ENCODE peak calls at places on chromosomes 6 and 20, in nine cellular contexts. T is endodermal cell, N is BJ, M is H9, B is cardiac muscle cell, X is upper lobe of right lung, K is IMR-90, W is PC-3, C is D721Med. O is an unnamed sample.

GRCh38 chr20:62595491-62595890 is 46.8 kb upstream of the SLCO4A1 start:
- DNase-seq in T (no peak), N (no peak), M (no peak), B (no peak), X (no peak), K (peak), W (peak), C (no peak), O (no peak)

GRCh38 chr6:56766806-56767178 is 124.1 kb upstream of the DST start:
- DNase-seq in T (no peak), N (peak), M (no peak), B (no peak), X (no peak), K (peak), W (peak), C (no peak), O (no peak)

GRCh38 chr6:32954983-32955802 is 2.3 kb upstream of the HLA-DMA start:
- DNase-seq in T (peak), N (no peak), M (peak), B (peak), X (no peak), K (peak), W (peak), C (no peak), O (no peak)

GRCh38 chr20:45970646-45971424 is 1.2 kb downstream of the ZNF335 start:
- DNase-seq in T (peak), N (no peak), M (peak), B (no peak), X (peak), K (peak), W (no peak), C (no peak), O (no peak)

GRCh38 chr6:170448745-170449144 is 104.4 kb downstream of the PSMB1 start:
- DNase-seq in T (peak), N (no peak), M (no peak), B (no peak), X (peak), K (no peak), W (no peak), C (no peak), O (no peak)

GRCh38 chr6:64062960-64063683 is 427.5 kb downstream of the PHF3 start:
- DNase-seq in T (no peak), N (no peak), M (no peak), B (no peak), X (no peak), K (peak), W (peak), C (no peak), O (no peak)

GRCh38 chr6:2522521-2522920 is 228.2 kb downstream of the MYLK4 start:
- DNase-seq in T (no peak), N (no peak), M (no peak), B (no peak), X (no peak), K (peak), W (peak), C (no peak), O (no peak)

GRCh38 chr20:62224113-62224855 is 4.2 kb upstream of the HRH3 start:
- DNase-seq in T (no peak), N (no peak), M (no peak), B (no peak), X (no peak), K (no peak), W (no peak), C (no peak), O (no peak)

GRCh38 chr6:31870385-31870921 is 7.8 kb upstream of the NEU1 start:
- DNase-seq in T (peak), N (no peak), M (peak), B (no peak), X (no peak), K (no peak), W (no peak), C (no peak), O (no peak)

GRCh38 chr6:169654590-169655391 is 47.0 kb downstream of the WDR27 start:
- DNase-seq in T (no peak), N (peak), M (no peak), B (peak), X (peak), K (peak), W (peak), C (peak), O (peak)

GRCh38 chr20:49676581-49677291 is 36.9 kb downstream of the B4GALT5 start:
- DNase-seq in T (no peak), N (no peak), M (no peak), B (no peak), X (no peak), K (peak), W (peak), C (no peak), O (no peak)

GRCh38 chr6:155216312-155217028 is 47.3 kb upstream of the CLDN20 start:
- DNase-seq in T (peak), N (no peak), M (peak), B (no peak), X (no peak), K (no peak), W (no peak), C (no peak), O (no peak)

GRCh38 chr6:157278171-157278570 is 45.1 kb downstream of the TMEM242 start:
- DNase-seq in T (peak), N (no peak), M (no peak), B (no peak), X (peak), K (no peak), W (no peak), C (no peak), O (no peak)

GRCh38 chr20:4574356-4574690 is 147.4 kb upstream of the PRND start:
- DNase-seq in T (no peak), N (no peak), M (no peak), B (no peak), X (no peak), K (no peak), W (no peak), C (no peak), O (no peak)

GRCh38 chr20:23146111-23146640 is 60.1 kb upstream of the CD93 start:
- DNase-seq in T (no peak), N (no peak), M (no peak), B (no peak), X (no peak), K (no peak), W (no peak), C (no peak), O (no peak)

GRCh38 chr6:81767163-81768000 is 14.9 kb upstream of the TENT5A start:
- DNase-seq in T (no peak), N (peak), M (no peak), B (no peak), X (no peak), K (peak), W (peak), C (no peak), O (no peak)

GRCh38 chr6:36479256-36479655 is 36.5 kb downstream of the KCTD20 start:
- DNase-seq in T (no peak), N (no peak), M (no peak), B (no peak), X (no peak), K (no peak), W (no peak), C (no peak), O (no peak)

GRCh38 chr20:63100401-63100925 is 93.7 kb upstream of the BHLHE23 start:
- DNase-seq in T (no peak), N (no peak), M (peak), B (no peak), X (peak), K (no peak), W (no peak), C (no peak), O (no peak)

GRCh38 chr6:90190752-90191393 is 105.8 kb downstream of the BACH2 start:
- DNase-seq in T (no peak), N (no peak), M (no peak), B (no peak), X (no peak), K (no peak), W (no peak), C (no peak), O (no peak)

GRCh38 chr6:107244082-107244741 is 128.9 kb upstream of the BEND3 start:
- DNase-seq in T (no peak), N (no peak), M (no peak), B (no peak), X (no peak), K (no peak), W (no peak), C (no peak), O (no peak)

GRCh38 chr6:16901777-16902176 is 140.5 kb upstream of the ATXN1 start:
- DNase-seq in T (no peak), N (peak), M (no peak), B (no peak), X (peak), K (peak), W (peak), C (no peak), O (peak)

GRCh38 chr6:163099621-163100171 is 314.8 kb upstream of the QKI start:
- DNase-seq in T (peak), N (no peak), M (peak), B (no peak), X (no peak), K (no peak), W (no peak), C (no peak), O (no peak)

GRCh38 chr20:62766716-62767115 is 29.6 kb upstream of the MRGBP start:
- DNase-seq in T (no peak), N (no peak), M (no peak), B (no peak), X (no peak), K (no peak), W (peak), C (no peak), O (peak)

GRCh38 chr6:34237316-34237721 is 646 bp downstream of the HMGA1 start:
- DNase-seq in T (no peak), N (no peak), M (no peak), B (peak), X (peak), K (no peak), W (peak), C (peak), O (no peak)

GRCh38 chr6:9315966-9316650 is 880.8 kb upstream of the SLC35B3 start:
- DNase-seq in T (no peak), N (no peak), M (no peak), B (no peak), X (no peak), K (no peak), W (no peak), C (no peak), O (no peak)

DNA sequence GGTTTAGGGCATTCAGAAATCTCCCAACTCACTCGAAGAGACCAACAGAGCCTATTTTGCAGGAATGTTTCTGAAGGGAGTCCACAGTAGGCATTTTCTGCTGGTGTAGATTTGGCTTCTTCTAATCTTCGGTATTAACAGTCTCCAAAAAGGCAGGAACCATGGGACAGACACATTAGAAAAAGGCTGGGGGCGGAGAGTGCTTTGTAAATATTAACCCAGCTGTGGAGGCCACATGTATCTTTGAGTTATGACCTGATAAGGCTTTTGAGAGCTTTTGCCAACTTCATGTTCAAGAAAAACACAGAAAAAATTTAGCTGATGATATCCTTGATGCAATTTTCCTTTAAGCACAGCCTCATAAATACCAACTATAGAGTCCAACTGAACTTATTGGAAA is 119.5 kb upstream of the TSHZ2 start:
- DNase-seq in T (no peak), N (no peak), M (no peak), B (no peak), X (no peak), K (no peak), W (no peak), C (no peak), O (no peak)
- TF ChIP-seq CTCF in T (no peak), N (no peak), M (no peak), B (no peak), X (no peak), K (no peak), W (no peak), C (no peak), O (no peak)

GRCh38 chr6:159852877-159853276 is 37.9 kb upstream of the MAS1 start:
- DNase-seq in T (no peak), N (no peak), M (no peak), B (no peak), X (no peak), K (no peak), W (peak), C (no peak), O (no peak)
- TF ChIP-seq CTCF in T (peak), N (peak), M (peak), B (peak), X (peak), K (peak), W (peak), C (peak), O (peak)

GRCh38 chr20:21505810-21506530 is 7.9 kb downstream of the NKX2-2 start:
- DNase-seq in T (peak), N (no peak), M (peak), B (peak), X (peak), K (peak), W (peak), C (no peak), O (peak)
- TF ChIP-seq CTCF in T (peak), N (peak), M (peak), B (peak), X (peak), K (peak), W (peak), C (peak), O (peak)

DNA sequence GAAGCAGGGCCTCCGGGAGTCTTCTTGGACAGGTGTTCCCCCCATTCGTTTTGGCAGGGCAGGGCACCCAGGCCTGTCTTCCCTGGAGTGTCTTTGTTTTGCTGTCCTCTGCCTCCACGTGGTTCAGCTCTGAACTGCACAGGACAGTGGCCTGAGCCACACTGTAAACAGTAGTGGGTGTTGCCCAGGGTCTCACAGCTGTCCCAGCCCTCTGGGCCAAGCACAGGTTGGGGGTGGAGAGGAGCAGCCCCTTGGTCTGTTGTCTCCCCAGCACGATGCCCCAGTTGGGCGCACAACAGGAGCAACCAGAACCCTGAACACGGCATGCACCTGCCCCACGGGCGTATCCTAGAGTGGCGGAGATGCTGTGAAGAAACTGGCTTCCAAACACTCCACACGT is 14.4 kb downstream of the CCDC167 start:
- DNase-seq in T (peak), N (no peak), M (peak), B (peak), X (no peak), K (no peak), W (no peak), C (no peak), O (no peak)
- TF ChIP-seq CTCF in T (peak), N (no peak), M (peak), B (peak), X (peak), K (no peak), W (peak), C (peak), O (peak)

GRCh38 chr6:142698751-142699150 is 246.2 kb downstream of the HIVEP2 start:
- DNase-seq in T (peak), N (no peak), M (no peak), B (no peak), X (no peak), K (no peak), W (peak), C (no peak), O (no peak)
- TF ChIP-seq CTCF in T (peak), N (no peak), M (peak), B (no peak), X (no peak), K (peak), W (no peak), C (no peak), O (peak)

DNA sequence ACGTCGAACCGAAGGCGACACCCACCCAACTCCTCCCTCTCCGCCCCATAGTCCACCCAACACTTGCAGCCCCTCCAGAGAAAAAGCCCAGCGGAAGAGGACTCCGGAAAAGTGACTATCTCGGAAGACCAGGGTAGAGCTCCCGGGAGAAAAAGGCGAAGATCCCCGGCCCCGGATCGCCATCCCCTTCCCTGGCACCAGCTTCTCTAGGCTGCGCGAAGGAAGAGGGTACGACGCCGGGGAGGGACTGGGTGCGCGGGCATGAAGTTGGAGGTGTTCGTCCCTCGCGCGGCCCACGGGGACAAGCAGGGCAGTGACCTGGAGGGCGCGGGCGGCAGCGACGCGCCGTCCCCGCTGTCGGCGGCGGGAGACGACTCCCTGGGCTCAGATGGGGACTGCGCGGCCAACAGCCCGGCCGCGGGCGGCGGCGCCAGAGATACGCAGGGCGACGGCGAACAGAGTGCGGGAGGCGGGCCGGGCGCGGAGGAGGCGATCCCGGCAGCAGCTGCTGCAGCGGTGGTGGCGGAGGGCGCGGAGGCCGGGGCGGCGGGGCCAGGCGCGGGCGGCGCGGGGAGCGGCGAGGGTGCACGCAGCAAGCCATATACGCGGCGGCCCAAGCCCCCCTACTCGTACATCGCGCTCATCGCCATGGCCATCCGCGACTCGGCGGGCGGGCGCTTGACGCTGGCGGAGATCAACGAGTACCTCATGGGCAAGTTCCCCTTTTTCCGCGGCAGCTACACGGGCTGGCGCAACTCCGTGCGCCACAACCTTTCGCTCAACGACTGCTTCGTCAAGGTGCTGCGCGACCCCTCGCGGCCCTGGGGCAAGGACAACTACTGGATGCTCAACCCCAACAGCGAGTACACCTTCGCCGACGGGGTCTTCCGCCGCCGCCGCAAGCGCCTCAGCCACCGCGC is 806 bp downstream of the FOXQ1 start:
- DNase-seq in T (peak), N (no peak), M (peak), B (peak), X (peak), K (no peak), W (no peak), C (no peak), O (no peak)
- TF ChIP-seq CTCF in T (no peak), N (no peak), M (no peak), B (no peak), X (no peak), K (no peak), W (no peak), C (no peak), O (peak)

DNA sequence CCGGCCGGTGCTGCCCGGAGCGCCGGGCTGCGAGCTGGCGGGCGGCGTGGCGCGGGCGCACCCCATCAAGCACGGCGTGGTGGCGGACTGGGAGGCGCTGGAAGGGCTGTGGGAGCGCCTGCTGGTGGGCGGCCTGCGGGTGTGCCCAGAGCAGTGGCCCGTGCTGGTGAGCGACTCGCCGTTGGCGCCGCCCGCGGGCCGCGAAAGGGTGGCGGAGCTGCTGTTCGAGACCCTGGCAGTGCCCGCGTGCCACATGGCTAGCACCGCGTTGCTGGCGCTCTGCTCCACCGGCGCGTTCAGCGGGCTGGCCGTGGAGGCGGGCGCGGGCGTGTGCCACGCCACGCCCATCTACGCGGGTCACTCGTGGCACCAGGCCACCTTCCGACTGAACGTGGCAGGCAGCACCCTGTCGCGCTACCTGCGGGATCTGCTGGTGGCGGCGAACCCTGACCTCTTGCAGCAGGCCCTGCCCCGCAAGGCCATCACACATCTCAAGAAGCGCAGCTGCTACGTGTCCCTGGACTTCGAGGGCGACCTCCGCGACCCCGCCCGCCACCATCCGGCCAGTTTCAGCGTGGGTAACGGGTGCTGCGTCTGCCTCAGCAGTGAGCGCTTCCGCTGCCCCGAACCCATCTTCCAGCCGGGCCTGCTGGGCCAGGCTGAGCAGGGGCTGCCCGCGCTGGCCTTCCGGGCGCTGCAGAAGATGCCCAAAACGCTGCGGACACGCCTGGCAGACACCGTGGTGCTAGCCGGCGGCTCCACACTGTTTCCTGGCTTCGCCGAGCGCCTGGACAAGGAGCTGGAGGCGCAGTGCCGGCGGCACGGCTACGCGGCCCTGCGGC is 723 bp downstream of the ACTL10 start:
- DNase-seq in T (peak), N (no peak), M (peak), B (no peak), X (peak), K (peak), W (peak), C (no peak), O (peak)
- TF ChIP-seq CTCF in T (peak), N (no peak), M (no peak), B (no peak), X (no peak), K (no peak), W (no peak), C (no peak), O (peak)

DNA sequence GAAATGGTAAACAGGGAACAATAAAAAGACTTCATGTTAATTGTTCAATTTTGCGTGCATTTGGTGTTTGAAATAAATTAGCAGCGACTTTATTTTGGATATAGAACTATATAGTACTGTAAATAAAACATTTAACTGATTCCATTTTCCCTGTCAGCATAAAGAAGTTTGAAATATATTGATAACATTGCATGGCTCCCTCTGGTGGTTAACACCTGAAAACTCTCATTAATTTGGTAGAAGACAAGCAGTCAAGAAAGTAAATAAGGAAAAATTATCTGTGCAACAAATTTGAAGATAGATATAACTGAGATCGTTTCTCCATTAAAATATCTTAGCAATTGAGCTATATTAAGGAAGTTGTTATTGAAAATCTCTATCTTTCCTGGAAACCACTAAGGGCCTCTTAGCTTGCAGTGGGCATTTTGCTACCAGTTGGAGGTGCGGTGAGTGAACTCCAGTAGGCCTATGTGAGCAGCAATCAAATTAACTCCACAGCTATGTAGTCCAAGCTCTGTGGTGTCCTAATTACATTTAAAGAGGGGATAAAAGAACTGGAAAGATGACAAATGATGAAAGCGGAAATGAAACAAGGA is 435.7 kb upstream of the FKBP1C start:
- DNase-seq in T (no peak), N (no peak), M (no peak), B (peak), X (no peak), K (no peak), W (peak), C (no peak), O (peak)
- TF ChIP-seq CTCF in T (peak), N (no peak), M (peak), B (no peak), X (peak), K (peak), W (peak), C (peak), O (peak)

O was measured in LNCaP clone FGC.